ENCODE peak calls at places on chromosomes 6 and 20, in nine cellular contexts. F is cardiac fibroblast; M is iris pigment epithelial cell; J is T-cell; A is AG20443; U is right atrium auricular region; T is stromal cell of bone marrow; I is stimulated activated CD8-positive, alpha-beta memory T cell treated with anti-CD3 and anti-CD28 coated beads, Interleukin-4, amount 100 ng/mL, for 4 hours; W is astrocyte of the spinal cord. Z is an unnamed sample.

GRCh38 chr20:36281785-36282380 is 24.3 kb upstream of the DLGAP4 start:
- DNase-seq in U (no peak), W (no peak), T (no peak), F (no peak), I (no peak), M (no peak), A (no peak), J (no peak), Z (no peak)

GRCh38 chr20:56934888-56935287 is 305.8 kb downstream of the TFAP2C start:
- DNase-seq in F (no peak), W (no peak), A (no peak), U (no peak), M (no peak), I (no peak), J (no peak), T (no peak), Z (no peak)

GRCh38 chr6:11433860-11434259 is 103.7 kb upstream of the TMEM170B start:
- DNase-seq in A (no peak), F (no peak), I (no peak), W (peak; percentile 13), U (no peak), J (no peak), M (peak; percentile 51), T (no peak), Z (no peak)

GRCh38 chr6:10385512-10386132 is 29.3 kb downstream of the TFAP2A start:
- DNase-seq in T (no peak), U (no peak), F (no peak), I (no peak), J (no peak), A (no peak), M (no peak), W (no peak), Z (no peak)

GRCh38 chr6:106560966-106561740 is 68.1 kb downstream of the RTN4IP1 start:
- DNase-seq in I (no peak), A (peak; percentile 70), U (no peak), J (no peak), T (peak; percentile 54), M (peak; percentile 66), F (peak; percentile 77), W (peak; percentile 65), Z (no peak)

GRCh38 chr6:130055271-130055670 is 36.9 kb downstream of the L3MBTL3 start:
- DNase-seq in U (no peak), J (no peak), T (no peak), F (no peak), M (no peak), I (no peak), W (no peak), A (no peak), Z (no peak)

GRCh38 chr6:132995432-132995831 is 181.1 kb downstream of the RPS12 start:
- DNase-seq in J (no peak), I (no peak), W (no peak), M (peak; percentile 11), U (no peak), T (no peak), A (peak; percentile 6), F (no peak), Z (no peak)

GRCh38 chr6:18207438-18207837 is 52.2 kb downstream of the KDM1B start:
- DNase-seq in U (no peak), A (no peak), M (no peak), F (no peak), W (no peak), I (no peak), T (no peak), J (no peak), Z (no peak)

GRCh38 chr6:134446228-134446848 is 128.4 kb upstream of the SGK1 start:
- DNase-seq in A (peak; percentile 56), M (no peak), T (peak; percentile 59), W (peak; percentile 21), U (no peak), I (no peak), F (peak; percentile 51), J (no peak), Z (no peak)

GRCh38 chr6:159220093-159220492 is 50.9 kb downstream of the FNDC1 start:
- DNase-seq in A (no peak), U (no peak), I (no peak), F (no peak), W (no peak), M (no peak), T (no peak), J (no peak), Z (no peak)

GRCh38 chr6:122555561-122555960 is 54.6 kb upstream of the PKIB start:
- DNase-seq in U (no peak), T (no peak), F (no peak), W (no peak), A (no peak), J (no peak), I (no peak), M (no peak), Z (no peak)

GRCh38 chr6:96246563-96246962 is 230.8 kb downstream of the FUT9 start:
- DNase-seq in F (no peak), W (no peak), M (no peak), I (no peak), T (no peak), U (no peak), J (no peak), A (no peak), Z (no peak)

GRCh38 chr6:155419161-155419560 is 36.5 kb downstream of the NOX3 start:
- DNase-seq in T (peak; percentile 35), J (no peak), F (peak; percentile 38), U (no peak), M (peak; percentile 28), I (no peak), W (peak; percentile 27), A (peak; percentile 58), Z (no peak)

GRCh38 chr6:32908897-32909296 is 31.9 kb downstream of the HLA-DMB start:
- DNase-seq in F (no peak), J (no peak), T (no peak), W (no peak), M (no peak), I (no peak), U (no peak), A (no peak), Z (no peak)

GRCh38 chr20:39269031-39269461 is 306.9 kb downstream of the DHX35 start:
- DNase-seq in A (peak; percentile 81), J (no peak), W (peak; percentile 5), I (no peak), T (no peak), F (peak; percentile 34), U (peak; percentile 62), M (peak; percentile 23), Z (no peak)

GRCh38 chr6:130381459-130382380 is 15.9 kb downstream of the TMEM200A start:
- DNase-seq in M (no peak), F (no peak), A (no peak), W (no peak), T (no peak), I (no peak), U (no peak), J (peak; percentile 33), Z (peak; percentile 54)

GRCh38 chr20:35561268-35561667 is 19.4 kb downstream of the ERGIC3 start:
- DNase-seq in M (peak; percentile 59), U (no peak), T (peak; percentile 28), F (peak; percentile 39), A (peak; percentile 73), J (peak; percentile 19), I (no peak), W (peak; percentile 49), Z (no peak)

GRCh38 chr6:91376686-91377085 is 789.8 kb upstream of the MAP3K7 start:
- DNase-seq in U (no peak), M (no peak), F (no peak), A (no peak), I (no peak), J (no peak), T (no peak), W (no peak), Z (no peak)

GRCh38 chr20:2816583-2817340 is 598 bp downstream of the TMEM239 start:
- DNase-seq in T (no peak), I (no peak), F (no peak), J (no peak), U (no peak), A (peak; percentile 6), W (no peak), M (no peak), Z (no peak)

GRCh38 chr6:143620461-143620860 is 57.3 kb upstream of the PHACTR2 start:
- DNase-seq in W (peak; percentile 42), J (no peak), I (no peak), F (peak; percentile 23), A (peak; percentile 15), M (peak; percentile 57), T (peak; percentile 11), U (no peak), Z (no peak)

GRCh38 chr6:130602151-130602770 is 224.9 kb upstream of the SMLR1 start:
- DNase-seq in A (peak; percentile 90), W (peak; percentile 94), F (peak; percentile 97), I (no peak), M (peak; percentile 99), U (no peak), T (peak; percentile 98), J (no peak), Z (peak; percentile 40)

GRCh38 chr6:33160728-33161323 is 31.4 kb downstream of the COL11A2 start:
- DNase-seq in I (no peak), U (no peak), J (no peak), T (peak; percentile 96), W (peak; percentile 89), A (peak; percentile 90), F (peak; percentile 77), M (peak; percentile 96), Z (no peak)

GRCh38 chr6:138815797-138816528 is 20.1 kb downstream of the ECT2L start:
- DNase-seq in W (peak; percentile 78), F (peak; percentile 82), I (no peak), U (no peak), T (peak; percentile 48), J (no peak), M (peak; percentile 74), A (peak; percentile 67), Z (peak; percentile 28)

GRCh38 chr6:151252626-151253025 is 12.9 kb downstream of the AKAP12 start:
- DNase-seq in I (no peak), U (no peak), J (no peak), T (no peak), A (no peak), F (no peak), M (no peak), W (no peak), Z (no peak)

GRCh38 chr6:43807228-43808061 is 37.4 kb downstream of the VEGFA start:
- DNase-seq in F (no peak), W (no peak), I (no peak), T (no peak), J (no peak), A (no peak), U (no peak), M (no peak), Z (no peak)

GRCh38 chr20:52025938-52026337 is 165.6 kb downstream of the ZFP64 start:
- DNase-seq in J (no peak), M (peak; percentile 54), I (no peak), W (no peak), T (no peak), U (no peak), A (no peak), F (no peak), Z (no peak)

GRCh38 chr6:158958504-158959386 is 41.3 kb downstream of the RSPH3 start:
- DNase-seq in W (no peak), F (no peak), U (no peak), A (no peak), I (no peak), T (no peak), M (no peak), J (peak; percentile 10), Z (peak; percentile 24)

GRCh38 chr6:89117285-89118108 is at the start of gene SRSF12:
- DNase-seq in M (peak; percentile 41), F (peak; percentile 33), A (peak; percentile 86), U (no peak), T (no peak), J (peak; percentile 8), I (peak; percentile 8), W (no peak), Z (peak; percentile 26)

GRCh38 chr6:49269190-49269589 is 193.9 kb downstream of the MMUT start:
- DNase-seq in M (peak; percentile 22), W (peak; percentile 5), U (no peak), I (no peak), T (peak; percentile 41), J (no peak), A (peak; percentile 9), F (peak; percentile 61), Z (no peak)

GRCh38 chr6:31538805-31539400 is 2.9 kb downstream of the DDX39B start:
- DNase-seq in M (no peak), I (no peak), J (peak; percentile 17), U (no peak), A (no peak), W (no peak), F (no peak), T (no peak), Z (no peak)

GRCh38 chr6:43396408-43397149 is 27.1 kb upstream of the ZNF318 start:
- DNase-seq in A (no peak), W (no peak), T (no peak), I (no peak), U (no peak), J (no peak), M (no peak), F (no peak), Z (no peak)

Z was measured in CD4-positive, alpha-beta memory T cell.